ENCODE peak calls at places on chromosome 20, in five cellular contexts. T, Q, S, Z and D are unnamed samples.
A peak's percentile ranks its signal among the peaks of the same experiment; 100 is the strongest.

GRCh38 chr20:62201173-62202082 is 18.6 kb downstream of the MTG2 start:
- DNase-seq in Z (no peak), S (peak; percentile 36), Q (no peak), T (no peak), D (no peak)

GRCh38 chr20:1890469-1891262 is 4.5 kb upstream of the SIRPA start:
- DNase-seq in T (peak; percentile 54), S (no peak), Q (no peak), Z (no peak), D (no peak)

GRCh38 chr20:46799781-46800180 is 90.3 kb downstream of the SLC2A10 start:
- DNase-seq in Z (no peak), Q (no peak), T (no peak), S (no peak), D (no peak)

GRCh38 chr20:34365765-34366213 is 2.7 kb downstream of the ITCH start:
- DNase-seq in S (no peak), T (no peak), Q (no peak), Z (no peak), D (no peak)

GRCh38 chr20:51727872-51728271 is 40.3 kb downstream of the ATP9A start:
- DNase-seq in T (no peak), S (no peak), Z (no peak), Q (no peak), D (no peak)

GRCh38 chr20:47576516-47577033 is 74.9 kb downstream of the NCOA3 start:
- DNase-seq in T (peak; percentile 69), Z (peak; percentile 90), S (peak; percentile 53), Q (no peak), D (peak; percentile 46)

GRCh38 chr20:46978871-46979536 is 84.4 kb downstream of the EYA2 start:
- DNase-seq in Q (no peak), S (no peak), T (no peak), Z (no peak), D (no peak)

GRCh38 chr20:1415667-1416468 is 23.0 kb upstream of the FKBP1A start:
- DNase-seq in Q (no peak), S (peak; percentile 64), T (no peak), Z (peak; percentile 97), D (no peak)

GRCh38 chr20:46316984-46317684 is 8.8 kb upstream of the CDH22 start:
- DNase-seq in Q (no peak), S (no peak), T (peak; percentile 20), Z (no peak), D (no peak)

GRCh38 chr20:45629496-45630100 is at the start of gene WFDC10A:
- DNase-seq in Z (peak; percentile 49), S (no peak), T (peak; percentile 53), Q (peak; percentile 21), D (no peak)

GRCh38 chr20:61561111-61561830 is 309.2 kb downstream of the CDH4 start:
- DNase-seq in Q (no peak), T (no peak), Z (no peak), S (no peak), D (no peak)

GRCh38 chr20:24589845-24590192 is 120.4 kb downstream of the SYNDIG1 start:
- DNase-seq in T (no peak), S (no peak), Z (no peak), Q (no peak), D (no peak)

GRCh38 chr20:44651507-44652373 is at the start of gene ADA:
- DNase-seq in Q (peak; percentile 65), T (peak; percentile 74), Z (peak; percentile 21), S (peak; percentile 84), D (peak; percentile 34)

GRCh38 chr20:19633985-19634384 is 124.1 kb upstream of the RIN2 start:
- DNase-seq in T (no peak), S (no peak), Z (peak; percentile 33), Q (no peak), D (no peak)

GRCh38 chr20:16271450-16271849 is 301.8 kb downstream of the KIF16B start:
- DNase-seq in T (no peak), Q (no peak), S (no peak), Z (no peak), D (no peak)

GRCh38 chr20:62977613-62978558 is 25.4 kb downstream of the SLC17A9 start:
- DNase-seq in T (peak; percentile 31), Z (no peak), Q (no peak), S (no peak), D (no peak)

GRCh38 chr20:53901064-53901463 is 169.3 kb downstream of the BCAS1 start:
- DNase-seq in T (no peak), Q (no peak), S (no peak), Z (peak; percentile 72), D (no peak)

GRCh38 chr20:41650221-41650948 is 32.2 kb upstream of the CHD6 start:
- DNase-seq in S (no peak), Q (no peak), Z (no peak), T (peak; percentile 44), D (peak; percentile 87)

GRCh38 chr20:1062334-1063015 is 55.9 kb upstream of the PSMF1 start:
- DNase-seq in Z (no peak), S (peak; percentile 65), T (no peak), Q (no peak), D (peak; percentile 15)

DNA sequence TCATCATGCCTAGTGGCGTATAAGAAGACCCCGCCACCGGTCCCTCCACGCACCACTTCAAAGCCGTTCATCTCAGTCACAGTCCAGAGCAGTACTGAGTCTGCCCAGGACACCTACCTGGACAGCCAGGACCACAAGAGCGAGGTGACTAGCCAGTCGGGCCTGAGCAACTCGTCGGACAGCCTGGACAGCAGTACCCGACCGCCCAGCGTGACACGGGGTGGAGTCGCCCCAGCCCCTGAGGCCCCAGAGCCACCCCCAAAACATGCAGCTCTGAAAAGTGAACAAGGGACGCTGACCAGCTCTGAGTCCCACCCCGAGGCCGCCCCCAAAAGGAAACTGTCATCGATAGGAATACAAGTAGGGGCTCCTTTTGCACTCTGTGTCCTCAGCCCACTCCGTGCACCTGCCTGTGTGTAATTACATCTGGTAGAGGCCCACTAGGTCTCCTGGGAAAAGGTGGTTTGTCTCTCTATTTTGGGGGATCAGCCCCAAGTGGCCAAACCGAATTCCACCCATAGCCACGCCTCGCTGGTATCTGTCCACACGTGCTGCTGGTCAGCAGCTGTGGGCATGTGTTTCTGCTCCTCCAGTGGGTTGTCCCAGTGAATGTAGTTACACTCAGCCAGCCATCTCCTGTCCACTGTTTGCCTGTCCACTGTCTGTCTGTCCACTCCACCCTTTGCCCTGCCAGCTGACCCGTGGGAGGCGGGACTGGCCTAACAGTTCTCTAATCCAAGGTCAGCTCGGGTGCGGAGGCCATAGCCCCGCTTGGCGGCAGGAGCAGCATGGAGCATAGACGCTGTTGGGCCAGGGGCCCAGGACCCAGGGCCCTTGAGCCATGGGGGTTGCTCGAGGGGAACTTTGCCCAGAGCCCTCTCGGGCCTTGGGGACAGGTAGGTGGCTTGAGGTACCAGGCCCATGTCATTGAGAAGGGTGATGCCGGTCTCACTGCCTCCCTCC is 44.3 kb upstream of the MYL9 start:
- DNase-seq in Z (no peak), S (no peak), T (no peak), Q (no peak), D (no peak)
- H3K4me1 ChIP-seq in Z (peaks cover 15% of the 10 kb centered on the region), S (peaks cover 25% of the 10 kb centered on the region), T (peaks cover 32% of the 10 kb centered on the region), Q (peaks cover 36% of the 10 kb centered on the region), D (peaks cover 4% of the 10 kb centered on the region)

GRCh38 chr20:58647162-58647813 is 3.8 kb upstream of the STX16 start:
- DNase-seq in T (no peak), Q (no peak), Z (no peak), S (no peak), D (no peak)
- H3K4me1 ChIP-seq in T (peaks cover 14% of the 10 kb centered on the region), Q (peaks cover 1% of the 10 kb centered on the region), Z (peaks cover 7% of the 10 kb centered on the region), S (peaks cover 7% of the 10 kb centered on the region), D (no peaks in the 10 kb centered on the region)

GRCh38 chr20:22717466-22717865 is 133.1 kb upstream of the FOXA2 start:
- DNase-seq in Z (no peak), Q (no peak), T (no peak), S (no peak), D (no peak)

GRCh38 chr20:22716824-22717351 is 132.5 kb upstream of the FOXA2 start:
- DNase-seq in Q (no peak), Z (peak; percentile 7), T (no peak), S (no peak), D (no peak)

GRCh38 chr20:22711981-22712755 is 127.8 kb upstream of the FOXA2 start:
- DNase-seq in Q (no peak), T (no peak), Z (no peak), S (no peak), D (no peak)
- H3K4me1 ChIP-seq in Q (no peaks in the 10 kb centered on the region), T (no peaks in the 10 kb centered on the region), Z (peaks cover 2% of the 10 kb centered on the region), S (no peaks in the 10 kb centered on the region), D (no peaks in the 10 kb centered on the region)

GRCh38 chr20:49281059-49281912 is 3.4 kb upstream of the ZNFX1 start:
- DNase-seq in T (no peak), Q (no peak), Z (no peak), S (no peak), D (no peak)
- H3K4me1 ChIP-seq in T (peaks cover 50% of the 10 kb centered on the region), Q (peaks cover 7% of the 10 kb centered on the region), Z (peaks cover 5% of the 10 kb centered on the region), S (peaks cover 18% of the 10 kb centered on the region), D (peaks cover 15% of the 10 kb centered on the region)

GRCh38 chr20:10711903-10712373 is 38.1 kb upstream of the JAG1 start:
- DNase-seq in Z (no peak), S (no peak), T (no peak), Q (no peak), D (no peak)

GRCh38 chr20:10709916-10710315 is 36.1 kb upstream of the JAG1 start:
- DNase-seq in S (no peak), Q (no peak), T (no peak), Z (no peak), D (no peak)

GRCh38 chr20:10708342-10709185 is 34.8 kb upstream of the JAG1 start:
- DNase-seq in T (no peak), Z (peak; percentile 85), S (no peak), Q (peak; percentile 73), D (no peak)

GRCh38 chr20:10713161-10713560 is 39.4 kb upstream of the JAG1 start:
- DNase-seq in S (no peak), Z (no peak), Q (no peak), T (peak; percentile 48), D (no peak)

GRCh38 chr20:10710995-10711775 is 37.4 kb upstream of the JAG1 start:
- DNase-seq in Q (no peak), Z (peak; percentile 32), S (no peak), T (peak; percentile 52), D (no peak)
- H3K4me1 ChIP-seq in Q (peaks cover 14% of the 10 kb centered on the region), Z (peaks cover 10% of the 10 kb centered on the region), S (peaks cover 14% of the 10 kb centered on the region), T (peaks cover 35% of the 10 kb centered on the region), D (no peaks in the 10 kb centered on the region)

GRCh38 chr20:5535211-5535756 is 214.9 kb upstream of the SHLD1 start:
- DNase-seq in Z (peak; percentile 98), T (no peak), S (no peak), Q (no peak), D (no peak)
- H3K4me1 ChIP-seq in Z (peaks cover 10% of the 10 kb centered on the region), T (no peaks in the 10 kb centered on the region), S (no peaks in the 10 kb centered on the region), Q (no peaks in the 10 kb centered on the region), D (no peaks in the 10 kb centered on the region)

GRCh38 chr20:17640875-17641378 is 41.1 kb downstream of the RRBP1 start:
- DNase-seq in Q (no peak), S (no peak), T (no peak), Z (no peak), D (no peak)

GRCh38 chr20:17637985-17638640 is 43.9 kb downstream of the RRBP1 start:
- DNase-seq in S (no peak), Z (no peak), Q (no peak), T (no peak), D (no peak)

GRCh38 chr20:17637413-17637780 is 44.6 kb downstream of the RRBP1 start:
- DNase-seq in T (peak; percentile 65), Z (no peak), S (no peak), Q (no peak), D (no peak)

GRCh38 chr20:17640146-17640874 is 41.7 kb downstream of the RRBP1 start:
- DNase-seq in T (peak; percentile 58), Z (no peak), Q (no peak), S (no peak), D (no peak)

GRCh38 chr20:17638835-17639407 is 43.1 kb downstream of the RRBP1 start:
- DNase-seq in Z (no peak), S (no peak), T (no peak), Q (no peak), D (no peak)
- H3K4me1 ChIP-seq in Z (peaks cover 3% of the 10 kb centered on the region), S (peaks cover 24% of the 10 kb centered on the region), T (peaks cover 71% of the 10 kb centered on the region), Q (peaks cover 18% of the 10 kb centered on the region), D (no peaks in the 10 kb centered on the region)